ENCODE peak calls at places on chromosomes 12 and 14, in six cellular contexts. One of them, this sample, is unnamed.

GRCh38 chr12:16526693-16527092 is 79.3 kb downstream of the LMO3 start:
- DNase-seq in gastrocnemius medialis: no peak
- DNase-seq in testis: no peak
- DNase-seq in Peyer's patch: no peak
- DNase-seq in endothelial cell of umbilical vein: no peak
- DNase-seq in heart left ventricle: no peak
- DNase-seq in this sample: no peak

GRCh38 chr12:40225337-40225983 is 663 bp downstream of the LRRK2 start:
- DNase-seq in heart left ventricle: no peak
- DNase-seq in Peyer's patch: no peak
- DNase-seq in gastrocnemius medialis: no peak
- DNase-seq in endothelial cell of umbilical vein: no peak
- DNase-seq in testis: no peak
- DNase-seq in this sample: no peak

GRCh38 chr12:28750946-28751714 is 397.9 kb upstream of the FAR2 start:
- DNase-seq in heart left ventricle: no peak
- DNase-seq in testis: no peak
- DNase-seq in endothelial cell of umbilical vein: no peak
- DNase-seq in Peyer's patch: no peak
- DNase-seq in gastrocnemius medialis: no peak
- DNase-seq in this sample: no peak

GRCh38 chr12:14514154-14514842 is 53.4 kb downstream of the PLBD1 start:
- DNase-seq in gastrocnemius medialis: no peak
- DNase-seq in Peyer's patch: peak; percentile 76
- DNase-seq in endothelial cell of umbilical vein: no peak
- DNase-seq in heart left ventricle: peak; percentile 23
- DNase-seq in testis: peak; percentile 48
- DNase-seq in this sample: no peak

GRCh38 chr14:104542871-104543830 is 36.4 kb upstream of the C14orf180 start:
- DNase-seq in testis: no peak
- DNase-seq in heart left ventricle: no peak
- DNase-seq in gastrocnemius medialis: no peak
- DNase-seq in endothelial cell of umbilical vein: no peak
- DNase-seq in Peyer's patch: no peak
- DNase-seq in this sample: no peak

GRCh38 chr14:93128785-93129459 is 13.2 kb upstream of the ITPK1 start:
- DNase-seq in gastrocnemius medialis: no peak
- DNase-seq in Peyer's patch: no peak
- DNase-seq in heart left ventricle: no peak
- DNase-seq in endothelial cell of umbilical vein: no peak
- DNase-seq in testis: no peak
- DNase-seq in this sample: no peak

GRCh38 chr12:25322918-25323773 is 72.4 kb upstream of the KRAS start:
- DNase-seq in gastrocnemius medialis: no peak
- DNase-seq in endothelial cell of umbilical vein: peak; percentile 80
- DNase-seq in Peyer's patch: no peak
- DNase-seq in testis: peak; percentile 45
- DNase-seq in heart left ventricle: no peak
- DNase-seq in this sample: no peak

GRCh38 chr12:54378791-54379400 is 5.6 kb downstream of the ZNF385A start:
- DNase-seq in endothelial cell of umbilical vein: peak; percentile 36
- DNase-seq in gastrocnemius medialis: no peak
- DNase-seq in testis: peak; percentile 53
- DNase-seq in heart left ventricle: peak; percentile 81
- DNase-seq in Peyer's patch: peak; percentile 75
- DNase-seq in this sample: peak; percentile 72

GRCh38 chr12:39605501-39605900 is 14.1 kb downstream of the ABCD2 start:
- DNase-seq in Peyer's patch: no peak
- DNase-seq in gastrocnemius medialis: no peak
- DNase-seq in endothelial cell of umbilical vein: no peak
- DNase-seq in heart left ventricle: no peak
- DNase-seq in testis: no peak
- DNase-seq in this sample: no peak

GRCh38 chr14:84036863-84037262 is 1493.1 kb upstream of the FLRT2 start:
- DNase-seq in endothelial cell of umbilical vein: peak; percentile 74
- DNase-seq in gastrocnemius medialis: no peak
- DNase-seq in Peyer's patch: no peak
- DNase-seq in testis: no peak
- DNase-seq in heart left ventricle: no peak
- DNase-seq in this sample: no peak

GRCh38 chr12:77685112-77685511 is 145.6 kb upstream of the NAV3 start:
- DNase-seq in testis: peak; percentile 74
- DNase-seq in heart left ventricle: peak; percentile 51
- DNase-seq in endothelial cell of umbilical vein: peak; percentile 80
- DNase-seq in Peyer's patch: no peak
- DNase-seq in gastrocnemius medialis: peak; percentile 4
- DNase-seq in this sample: peak; percentile 56

GRCh38 chr12:113949321-113950305 is 16.5 kb downstream of the RBM19 start:
- DNase-seq in heart left ventricle: no peak
- DNase-seq in endothelial cell of umbilical vein: no peak
- DNase-seq in gastrocnemius medialis: no peak
- DNase-seq in testis: no peak
- DNase-seq in Peyer's patch: no peak
- DNase-seq in this sample: no peak

GRCh38 chr12:116590561-116590960 is 31.4 kb downstream of the MAP1LC3B2 start:
- DNase-seq in endothelial cell of umbilical vein: no peak
- DNase-seq in Peyer's patch: no peak
- DNase-seq in testis: no peak
- DNase-seq in heart left ventricle: no peak
- DNase-seq in gastrocnemius medialis: no peak
- DNase-seq in this sample: no peak

GRCh38 chr14:94545131-94545841 is 16.0 kb upstream of the SERPINA4 start:
- DNase-seq in Peyer's patch: no peak
- DNase-seq in testis: no peak
- DNase-seq in gastrocnemius medialis: no peak
- DNase-seq in endothelial cell of umbilical vein: no peak
- DNase-seq in heart left ventricle: no peak
- DNase-seq in this sample: no peak

GRCh38 chr12:81231574-81232368 is 153.9 kb downstream of the ACSS3 start:
- DNase-seq in gastrocnemius medialis: no peak
- DNase-seq in heart left ventricle: no peak
- DNase-seq in Peyer's patch: no peak
- DNase-seq in testis: no peak
- DNase-seq in endothelial cell of umbilical vein: no peak
- DNase-seq in this sample: no peak

GRCh38 chr14:54893151-54893760 is 9.4 kb downstream of the GCH1 start:
- DNase-seq in testis: peak; percentile 39
- DNase-seq in endothelial cell of umbilical vein: peak; percentile 77
- DNase-seq in heart left ventricle: no peak
- DNase-seq in gastrocnemius medialis: no peak
- DNase-seq in Peyer's patch: peak; percentile 56
- DNase-seq in this sample: no peak

GRCh38 chr14:96796851-96797187 is 363 bp upstream of the VRK1 start:
- DNase-seq in Peyer's patch: no peak
- DNase-seq in gastrocnemius medialis: no peak
- DNase-seq in endothelial cell of umbilical vein: no peak
- DNase-seq in heart left ventricle: no peak
- DNase-seq in testis: no peak
- DNase-seq in this sample: no peak

GRCh38 chr12:58465418-58465817 is 454.9 kb downstream of the LRIG3 start:
- DNase-seq in endothelial cell of umbilical vein: no peak
- DNase-seq in testis: no peak
- DNase-seq in Peyer's patch: no peak
- DNase-seq in gastrocnemius medialis: no peak
- DNase-seq in heart left ventricle: no peak
- DNase-seq in this sample: no peak

GRCh38 chr14:90509403-90509802 is 112.6 kb downstream of the CALM1 start:
- DNase-seq in Peyer's patch: no peak
- DNase-seq in endothelial cell of umbilical vein: no peak
- DNase-seq in testis: no peak
- DNase-seq in heart left ventricle: no peak
- DNase-seq in gastrocnemius medialis: no peak
- DNase-seq in this sample: no peak

GRCh38 chr12:100356646-100357223 is at the start of gene SLC17A8:
- DNase-seq in testis: no peak
- DNase-seq in endothelial cell of umbilical vein: no peak
- DNase-seq in Peyer's patch: no peak
- DNase-seq in gastrocnemius medialis: no peak
- DNase-seq in heart left ventricle: no peak
- DNase-seq in this sample: no peak

GRCh38 chr14:20652996-20653975 is 11.8 kb upstream of the OR6S1 start:
- DNase-seq in testis: peak; percentile 85
- DNase-seq in Peyer's patch: no peak
- DNase-seq in heart left ventricle: no peak
- DNase-seq in gastrocnemius medialis: no peak
- DNase-seq in endothelial cell of umbilical vein: peak; percentile 32
- DNase-seq in this sample: peak; percentile 40

GRCh38 chr12:39476894-39477293 is 34.0 kb upstream of the KIF21A start:
- DNase-seq in gastrocnemius medialis: no peak
- DNase-seq in endothelial cell of umbilical vein: no peak
- DNase-seq in Peyer's patch: no peak
- DNase-seq in testis: no peak
- DNase-seq in heart left ventricle: no peak
- DNase-seq in this sample: no peak

GRCh38 chr12:43540474-43540873 is 11.5 kb downstream of the ADAMTS20 start:
- DNase-seq in endothelial cell of umbilical vein: no peak
- DNase-seq in heart left ventricle: no peak
- DNase-seq in gastrocnemius medialis: no peak
- DNase-seq in Peyer's patch: no peak
- DNase-seq in testis: no peak
- DNase-seq in this sample: no peak

GRCh38 chr12:24890048-24890447 is 58.9 kb downstream of the BCAT1 start:
- DNase-seq in testis: no peak
- DNase-seq in heart left ventricle: no peak
- DNase-seq in Peyer's patch: no peak
- DNase-seq in gastrocnemius medialis: no peak
- DNase-seq in endothelial cell of umbilical vein: no peak
- DNase-seq in this sample: no peak

GRCh38 chr14:36524220-36524837 is 4.3 kb upstream of the NKX2-1 start:
- DNase-seq in endothelial cell of umbilical vein: no peak
- DNase-seq in gastrocnemius medialis: no peak
- DNase-seq in heart left ventricle: no peak
- DNase-seq in testis: no peak
- DNase-seq in Peyer's patch: no peak
- DNase-seq in this sample: no peak
- TF ChIP-seq CTCF in endothelial cell of umbilical vein: peak; percentile 10
- TF ChIP-seq CTCF in gastrocnemius medialis: no peak
- TF ChIP-seq CTCF in heart left ventricle: no peak
- TF ChIP-seq CTCF in testis: no peak
- TF ChIP-seq CTCF in Peyer's patch: no peak
- TF ChIP-seq CTCF in this sample: no peak

GRCh38 chr14:100168515-100168914 is 9.1 kb upstream of the DEGS2 start:
- DNase-seq in testis: no peak
- DNase-seq in endothelial cell of umbilical vein: no peak
- DNase-seq in heart left ventricle: no peak
- DNase-seq in gastrocnemius medialis: no peak
- DNase-seq in Peyer's patch: no peak
- DNase-seq in this sample: no peak
- H3K9me3 ChIP-seq in testis: no peaks in the 10 kb centered on the region
- H3K9me3 ChIP-seq in endothelial cell of umbilical vein: no peaks in the 10 kb centered on the region
- H3K9me3 ChIP-seq in heart left ventricle: no peaks in the 10 kb centered on the region
- H3K9me3 ChIP-seq in gastrocnemius medialis: no peaks in the 10 kb centered on the region
- H3K9me3 ChIP-seq in Peyer's patch: no peaks in the 10 kb centered on the region
- H3K9me3 ChIP-seq in this sample: no peaks in the 10 kb centered on the region

GRCh38 chr12:6335451-6336078 is 6.3 kb downstream of the TNFRSF1A start:
- DNase-seq in heart left ventricle: peak; percentile 80
- DNase-seq in gastrocnemius medialis: peak; percentile 69
- DNase-seq in testis: peak; percentile 82
- DNase-seq in Peyer's patch: peak; percentile 93
- DNase-seq in endothelial cell of umbilical vein: peak; percentile 85
- DNase-seq in this sample: peak; percentile 76

GRCh38 chr12:6336079-6336858 is 5.6 kb downstream of the TNFRSF1A start:
- DNase-seq in heart left ventricle: peak; percentile 91
- DNase-seq in endothelial cell of umbilical vein: peak; percentile 99
- DNase-seq in Peyer's patch: peak; percentile 93
- DNase-seq in gastrocnemius medialis: peak; percentile 95
- DNase-seq in testis: peak; percentile 92
- DNase-seq in this sample: peak; percentile 97

GRCh38 chr12:6337958-6338406 is 3.9 kb downstream of the TNFRSF1A start:
- DNase-seq in Peyer's patch: no peak
- DNase-seq in testis: no peak
- DNase-seq in gastrocnemius medialis: no peak
- DNase-seq in heart left ventricle: no peak
- DNase-seq in endothelial cell of umbilical vein: peak; percentile 36
- DNase-seq in this sample: no peak

GRCh38 chr12:6338955-6339761 is 2.7 kb downstream of the TNFRSF1A start:
- DNase-seq in testis: no peak
- DNase-seq in gastrocnemius medialis: no peak
- DNase-seq in heart left ventricle: no peak
- DNase-seq in Peyer's patch: no peak
- DNase-seq in endothelial cell of umbilical vein: peak; percentile 43
- DNase-seq in this sample: no peak

DNA sequence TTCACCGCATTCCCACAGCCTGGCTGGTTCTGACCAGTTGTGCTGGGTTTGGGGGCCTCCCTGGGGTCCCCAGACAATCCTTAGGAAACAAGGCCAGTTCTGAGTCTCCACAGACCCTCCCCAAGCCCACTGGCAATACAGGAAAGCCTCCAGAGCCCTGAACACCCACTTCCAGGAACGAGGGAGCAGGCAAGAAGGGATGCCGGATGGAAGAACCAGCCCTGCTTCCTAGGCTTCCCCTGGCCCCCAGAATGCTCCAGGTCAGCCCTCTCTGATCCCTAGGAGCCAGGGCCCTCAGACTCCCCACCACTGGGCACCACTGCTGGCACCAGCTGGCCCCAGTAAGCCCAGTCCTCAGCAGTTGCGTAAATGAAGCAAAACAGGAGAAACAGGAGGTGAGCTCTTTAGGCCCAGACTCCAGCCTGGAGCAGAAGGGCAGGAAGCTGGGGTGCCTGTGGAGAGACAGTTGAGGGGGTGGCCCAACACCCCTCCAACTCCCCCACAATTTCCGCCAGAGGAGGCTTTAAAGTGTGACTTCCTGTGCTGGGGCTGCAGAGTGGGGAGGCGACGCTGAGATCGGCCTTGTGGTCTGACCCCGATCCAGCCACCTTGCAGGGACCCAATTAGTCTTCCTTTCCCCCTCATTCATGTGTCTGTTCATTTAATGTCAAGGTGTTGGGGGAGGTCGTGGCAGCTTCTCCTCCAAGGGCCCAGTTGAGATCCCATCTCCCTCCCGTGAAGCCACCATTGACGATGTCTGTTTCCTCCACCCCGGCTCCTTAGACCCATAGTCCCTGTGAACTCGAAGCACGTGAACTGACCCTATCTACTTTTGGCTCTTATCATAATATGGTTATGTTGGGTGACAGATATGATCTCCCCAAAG is 4.8 kb downstream of the TNFRSF1A start:
- DNase-seq in gastrocnemius medialis: no peak
- DNase-seq in testis: no peak
- DNase-seq in heart left ventricle: no peak
- DNase-seq in endothelial cell of umbilical vein: peak; percentile 27
- DNase-seq in Peyer's patch: peak; percentile 85
- DNase-seq in this sample: no peak
- TF ChIP-seq POLR2A in gastrocnemius medialis: no peak
- TF ChIP-seq POLR2A in testis: no peak
- TF ChIP-seq POLR2A in heart left ventricle: no peak
- TF ChIP-seq POLR2A in endothelial cell of umbilical vein: peak; percentile 5
- TF ChIP-seq POLR2A in Peyer's patch: no peak
- TF ChIP-seq POLR2A in this sample: no peak

DNA sequence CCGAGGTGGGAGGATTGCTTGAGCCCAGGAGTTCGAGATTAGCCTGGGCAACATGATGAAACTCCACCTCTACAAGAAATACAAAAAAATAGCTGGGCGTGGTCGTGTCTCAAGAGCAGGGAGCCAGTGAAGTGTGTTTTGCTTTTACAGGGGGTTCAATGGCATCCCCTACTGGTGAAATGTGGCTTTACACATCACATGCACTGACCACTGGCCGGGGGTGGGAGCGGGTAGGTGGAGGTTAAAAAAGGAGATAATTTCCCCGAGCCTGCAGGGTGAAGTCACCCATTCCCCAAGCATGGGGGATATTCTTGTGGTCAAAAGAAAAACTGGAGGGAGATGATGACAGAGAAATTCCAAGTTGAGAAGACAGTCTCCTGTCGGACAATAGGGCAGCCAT is 63.6 kb upstream of the PWP1 start:
- DNase-seq in testis: no peak
- DNase-seq in heart left ventricle: no peak
- DNase-seq in gastrocnemius medialis: no peak
- DNase-seq in endothelial cell of umbilical vein: no peak
- DNase-seq in Peyer's patch: no peak
- DNase-seq in this sample: no peak
- TF ChIP-seq CTCF in testis: no peak
- TF ChIP-seq CTCF in heart left ventricle: peak; percentile 39
- TF ChIP-seq CTCF in gastrocnemius medialis: no peak
- TF ChIP-seq CTCF in endothelial cell of umbilical vein: peak; percentile 10
- TF ChIP-seq CTCF in Peyer's patch: peak; percentile 20
- TF ChIP-seq CTCF in this sample: no peak

This sample was measured in ovary.